ENCODE peak calls at places on chromosome X, in seven cellular contexts. O is HCT116, R is SK-N-SH, Q is hepatocyte, P is GM23338, F is trophoblast cell, C is OCI-LY7. W is an unnamed sample.

GRCh38 chrX:129239371-129239770 is 283.9 kb downstream of the SMARCA1 start:
- DNase-seq in Q (no peak), C (no peak), F (no peak), R (no peak), P (no peak), O (no peak), W (no peak)

GRCh38 chrX:42496239-42496638 is 281.7 kb downstream of the PPP1R2C start:
- DNase-seq in O (no peak), F (no peak), P (no peak), R (no peak), C (no peak), Q (no peak), W (no peak)

GRCh38 chrX:50615570-50616158 is 145.0 kb upstream of the DGKK start:
- DNase-seq in Q (no peak), P (peak; percentile 12), O (no peak), C (no peak), R (peak; percentile 29), F (no peak), W (no peak)

GRCh38 chrX:152658302-152658701 is 20.6 kb downstream of the GABRQ start:
- DNase-seq in O (no peak), Q (no peak), C (no peak), P (peak; percentile 57), R (peak; percentile 27), F (no peak), W (no peak)

GRCh38 chrX:9539611-9540387 is 74.9 kb downstream of the TBL1X start:
- DNase-seq in P (no peak), C (no peak), O (no peak), Q (no peak), F (no peak), R (no peak), W (no peak)

GRCh38 chrX:148658115-148658725 is 157.8 kb downstream of the AFF2 start:
- DNase-seq in P (no peak), Q (no peak), O (no peak), R (no peak), C (peak; percentile 74), F (no peak), W (no peak)

GRCh38 chrX:138485767-138486166 is 225.8 kb downstream of the FGF13 start:
- DNase-seq in R (no peak), P (peak; percentile 72), O (no peak), C (no peak), Q (no peak), F (peak; percentile 78), W (no peak)

GRCh38 chrX:9379697-9380551 is 84.9 kb upstream of the TBL1X start:
- DNase-seq in Q (peak; percentile 33), O (peak; percentile 32), R (no peak), P (no peak), F (no peak), C (no peak), W (no peak)

GRCh38 chrX:675896-676295 is 45.3 kb downstream of the SHOX start:
- DNase-seq in Q (no peak), O (no peak), P (peak; percentile 36), C (no peak), F (no peak), R (no peak), W (no peak)

GRCh38 chrX:77953708-77954107 is 15.7 kb downstream of the PGAM4 start:
- DNase-seq in R (no peak), C (no peak), O (no peak), F (no peak), Q (no peak), P (no peak), W (peak; percentile 53)

GRCh38 chrX:45527834-45528233 is 327.2 kb upstream of the DIPK2B start:
- DNase-seq in P (no peak), Q (no peak), F (no peak), O (no peak), R (no peak), C (no peak), W (no peak)

GRCh38 chrX:12263211-12263610 is 124.9 kb downstream of the FRMPD4 start:
- DNase-seq in Q (no peak), R (no peak), P (no peak), F (peak; percentile 63), C (no peak), O (no peak), W (no peak)

DNA sequence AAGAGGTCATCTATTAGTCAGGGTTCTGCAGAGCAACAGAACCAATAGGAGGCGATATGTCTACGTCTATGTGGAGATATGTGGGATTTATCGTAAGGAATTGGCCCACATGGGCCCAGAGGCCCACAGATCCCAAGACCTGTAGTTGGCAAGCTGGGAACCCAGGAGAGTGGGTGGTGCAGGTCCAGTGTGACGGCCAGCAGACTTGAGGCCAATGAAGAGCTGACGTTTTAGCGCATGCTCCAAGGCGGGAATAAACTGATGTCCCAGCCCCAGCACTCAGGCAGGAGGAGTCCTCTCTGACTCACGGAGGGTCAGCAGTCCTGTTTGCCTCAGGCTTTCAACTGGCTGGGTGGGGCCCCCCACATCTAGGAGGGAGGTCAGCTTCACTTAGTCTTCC is 21.3 kb downstream of the SPACA5 start:
- DNase-seq in P (no peak), R (no peak), F (no peak), O (no peak), C (no peak), Q (no peak), W (no peak)
- H2AFZ ChIP-seq in P (no peak overlapping the region), R (no peak overlapping the region), F (no peak overlapping the region), O (no peak overlapping the region), C (no peak overlapping the region), Q (no peak overlapping the region), W (no peak overlapping the region)

GRCh38 chrX:18929775-18930174 is 54.1 kb downstream of the PHKA2 start:
- DNase-seq in O (no peak), R (no peak), F (no peak), Q (no peak), C (no peak), P (no peak), W (no peak)
- H2AFZ ChIP-seq in O (no peak overlapping the region), R (no peak overlapping the region), F (no peak overlapping the region), Q (no peak overlapping the region), C (no peak overlapping the region), P (no peak overlapping the region), W (no peak overlapping the region)

DNA sequence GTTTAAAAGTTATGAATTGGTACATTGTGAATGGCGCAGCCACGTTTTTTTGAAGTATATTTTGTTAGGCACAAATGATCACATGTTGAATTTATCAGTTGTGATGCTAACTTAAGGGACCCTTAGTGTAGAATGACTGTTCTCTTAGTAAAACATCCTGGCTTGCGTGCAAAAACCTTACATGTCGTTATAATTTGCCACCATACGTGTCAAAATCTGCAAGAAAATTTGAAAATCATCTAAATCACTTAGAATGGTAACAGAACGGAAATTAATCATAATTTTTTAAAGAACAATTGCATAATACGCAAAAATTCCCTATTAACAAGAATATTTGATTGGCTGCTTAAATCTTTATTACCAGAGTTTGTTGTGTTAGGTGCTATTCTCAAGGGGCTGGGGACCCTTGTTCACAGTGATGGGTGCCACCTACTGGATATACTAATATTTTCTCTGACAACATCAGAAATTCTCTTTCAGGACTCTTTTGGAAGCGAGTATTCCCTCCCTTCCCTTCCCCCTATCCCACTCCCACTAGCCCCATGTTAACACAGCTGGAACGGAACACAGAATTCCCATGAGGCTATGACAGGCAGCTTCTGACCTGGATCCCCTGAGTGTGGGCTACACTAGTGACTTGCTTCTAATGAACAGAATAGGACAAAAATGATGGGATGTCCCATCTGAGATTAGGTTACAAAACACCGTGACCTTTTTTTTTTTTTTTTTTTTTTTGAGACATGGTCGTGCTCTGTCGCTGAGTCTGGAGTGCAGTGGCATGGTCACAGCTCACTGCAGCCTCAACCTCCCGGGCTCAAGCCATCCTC is 71.8 kb downstream of the SUPT20HL2 start:
- DNase-seq in F (peak; percentile 39), Q (peak; percentile 64), R (peak; percentile 71), C (peak; percentile 62), O (no peak), P (peak; percentile 47), W (no peak)
- H2AFZ ChIP-seq in F (no peak overlapping the region), Q (no peak overlapping the region), R (no peak overlapping the region), C (peak overlapping the region; percentile 98), O (peak overlapping the region; percentile 64), P (no peak overlapping the region), W (no peak overlapping the region)

GRCh38 chrX:119234931-119235555 is 1.0 kb upstream of the PGRMC1 start:
- DNase-seq in O (no peak), R (no peak), P (peak; percentile 61), Q (no peak), C (no peak), F (no peak), W (no peak)
- H2AFZ ChIP-seq in O (no peak overlapping the region), R (peak overlapping the region; percentile 58), P (no peak overlapping the region), Q (peak overlapping the region; percentile 77), C (no peak overlapping the region), F (no peak overlapping the region), W (no peak overlapping the region)

DNA sequence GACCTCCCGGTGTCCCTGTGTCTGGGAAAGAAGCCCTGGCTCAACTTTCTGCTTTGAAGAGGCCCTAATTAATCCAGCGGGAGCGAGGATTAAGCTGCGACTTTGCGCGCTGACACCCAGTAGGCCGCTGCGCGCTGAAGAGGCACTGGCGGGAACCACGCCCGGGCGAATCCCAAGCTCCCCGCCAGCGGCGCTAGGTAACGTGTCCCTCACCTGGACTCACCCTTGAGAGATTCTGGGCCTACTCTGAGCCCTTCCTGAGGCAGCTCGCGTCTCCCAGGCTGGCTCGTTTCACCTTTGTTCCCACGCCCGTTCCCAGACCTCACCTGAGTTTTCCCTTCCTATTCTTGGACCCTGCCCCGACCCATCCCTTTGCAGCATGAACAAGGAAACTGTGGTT is 616 bp upstream of the KLHL34 start:
- DNase-seq in C (no peak), P (peak; percentile 76), R (no peak), F (no peak), O (no peak), Q (no peak), W (no peak)
- H2AFZ ChIP-seq in C (no peak overlapping the region), P (peak overlapping the region; percentile 74), R (no peak overlapping the region), F (no peak overlapping the region), O (no peak overlapping the region), Q (no peak overlapping the region), W (no peak overlapping the region)

GRCh38 chrX:18228069-18228468 is 7.4 kb upstream of the BEND2 start:
- DNase-seq in R (no peak), O (no peak), C (no peak), Q (no peak), P (no peak), F (no peak), W (no peak)
- H2AFZ ChIP-seq in R (no peak overlapping the region), O (no peak overlapping the region), C (no peak overlapping the region), Q (no peak overlapping the region), P (no peak overlapping the region), F (no peak overlapping the region), W (no peak overlapping the region)